ENCODE peak calls at places on chromosomes 2 and 18, in eight cellular contexts. X is naive B cell; T is foreskin melanocyte; I is upper lobe of right lung; R is nephron progenitor cell; L is HT1080; A is stimulated activated naive CD8-positive, alpha-beta T cell treated with anti-CD3 and anti-CD28 coated beads, Interleukin-15, amount 100 ng/mL, for 72 hours; V is smooth muscle cell of the brain vasculature. G is an unnamed sample.

GRCh38 chr18:48743046-48743445 is 204.2 kb downstream of the CTIF start:
- DNase-seq in L (no peak), R (no peak), X (no peak), I (peak), A (no peak), V (no peak), T (peak), G (no peak)

GRCh38 chr2:43469094-43469493 is 126.7 kb downstream of the THADA start:
- DNase-seq in L (no peak), T (no peak), A (no peak), X (no peak), V (no peak), R (no peak), I (no peak), G (no peak)

GRCh38 chr2:226387499-226387942 is 412.1 kb downstream of the IRS1 start:
- DNase-seq in T (no peak), X (no peak), L (no peak), R (no peak), V (no peak), I (no peak), A (no peak), G (no peak)

GRCh38 chr2:180222642-180223041 is 215.5 kb upstream of the CWC22 start:
- DNase-seq in I (no peak), X (no peak), A (no peak), L (no peak), R (no peak), V (no peak), T (no peak), G (no peak)

GRCh38 chr18:35289293-35290069 is 548 bp downstream of the ZSCAN30 start:
- DNase-seq in T (no peak), V (no peak), R (peak), A (no peak), L (no peak), X (no peak), I (peak), G (no peak)

GRCh38 chr18:36094431-36094830 is 27.1 kb upstream of the RPRD1A start:
- DNase-seq in A (no peak), I (no peak), T (no peak), V (no peak), L (no peak), R (no peak), X (no peak), G (no peak)

GRCh38 chr2:101340141-101340541 is 31.6 kb upstream of the RNF149 start:
- DNase-seq in R (no peak), V (no peak), T (no peak), I (no peak), L (no peak), X (no peak), A (no peak), G (peak)

GRCh38 chr2:32427672-32428622 is 71.1 kb downstream of the BIRC6 start:
- DNase-seq in R (no peak), A (no peak), V (no peak), I (no peak), X (no peak), T (no peak), L (no peak), G (no peak)

GRCh38 chr2:20623241-20623640 is 27.7 kb downstream of the HS1BP3 start:
- DNase-seq in A (no peak), V (no peak), X (no peak), I (peak), T (no peak), L (no peak), R (no peak), G (no peak)

GRCh38 chr2:237374284-237375060 is 39.5 kb downstream of the COL6A3 start:
- DNase-seq in V (no peak), T (no peak), I (no peak), X (no peak), A (no peak), L (no peak), R (no peak), G (no peak)

GRCh38 chr18:80086281-80086680 is 22.8 kb upstream of the ADNP2 start:
- DNase-seq in V (no peak), A (no peak), X (no peak), L (no peak), R (no peak), T (no peak), I (no peak), G (no peak)

GRCh38 chr18:59056706-59057492 is 82.8 kb upstream of the SEC11C start:
- DNase-seq in V (peak), T (peak), R (peak), A (peak), X (peak), L (peak), I (peak), G (no peak)

GRCh38 chr18:48929951-48930713 is 20.6 kb downstream of the SMAD7 start:
- DNase-seq in V (no peak), X (no peak), T (peak), L (no peak), R (peak), I (peak), A (no peak), G (no peak)

GRCh38 chr2:60840880-60841279 is 40.5 kb upstream of the REL start:
- DNase-seq in T (no peak), I (no peak), X (peak), L (no peak), R (no peak), V (no peak), A (no peak), G (no peak)

GRCh38 chr18:58045265-58046086 is 1.4 kb downstream of the NEDD4L start:
- DNase-seq in X (peak), L (peak), I (peak), V (no peak), A (peak), R (peak), T (no peak), G (no peak)

GRCh38 chr18:12652861-12653401 is 5.0 kb downstream of the SPIRE1 start:
- DNase-seq in L (peak), T (no peak), A (peak), V (no peak), I (no peak), R (no peak), X (no peak), G (no peak)

GRCh38 chr18:67513285-67513684 is 3.2 kb downstream of the DSEL start:
- DNase-seq in V (no peak), I (no peak), L (peak), A (no peak), T (no peak), X (peak), R (no peak), G (no peak)

GRCh38 chr2:171741189-171741588 is 53.9 kb downstream of the DYNC1I2 start:
- DNase-seq in T (no peak), A (no peak), I (no peak), V (no peak), X (peak), L (peak), R (no peak), G (no peak)

GRCh38 chr2:110743600-110743999 is 11.2 kb downstream of the ACOXL start:
- DNase-seq in X (no peak), I (no peak), T (no peak), R (no peak), L (no peak), V (no peak), A (no peak), G (no peak)

GRCh38 chr2:7929276-7929675 is 752.6 kb upstream of the ID2 start:
- DNase-seq in R (no peak), X (no peak), I (no peak), A (no peak), L (no peak), T (no peak), V (no peak), G (no peak)

GRCh38 chr2:167579826-167580225 is 667.6 kb downstream of the STK39 start:
- DNase-seq in R (no peak), X (no peak), L (no peak), T (no peak), A (no peak), I (no peak), V (no peak), G (no peak)

GRCh38 chr2:11799826-11800225 is 53.4 kb downstream of the LPIN1 start:
- DNase-seq in V (no peak), A (no peak), X (no peak), I (no peak), T (no peak), L (no peak), R (no peak), G (no peak)

GRCh38 chr2:112623913-112624777 is 21.6 kb upstream of the SLC20A1 start:
- DNase-seq in X (no peak), R (no peak), A (peak), V (no peak), L (peak), T (no peak), I (peak), G (no peak)

GRCh38 chr18:12606592-12607315 is 51.2 kb downstream of the SPIRE1 start:
- DNase-seq in I (no peak), T (peak), X (no peak), R (no peak), V (no peak), L (peak), A (no peak), G (peak)

GRCh38 chr2:40371525-40372277 is 80.2 kb downstream of the SLC8A1 start:
- DNase-seq in T (peak), L (peak), A (no peak), X (no peak), I (no peak), V (peak), R (peak), G (no peak)

GRCh38 chr2:1685957-1686783 is 58.1 kb downstream of the PXDN start:
- DNase-seq in I (peak), V (no peak), L (no peak), X (no peak), T (no peak), R (no peak), A (no peak), G (no peak)

GRCh38 chr2:80501874-80502624 is 197.5 kb upstream of the LRRTM1 start:
- DNase-seq in I (no peak), A (no peak), L (no peak), T (no peak), X (no peak), V (no peak), R (no peak), G (no peak)

GRCh38 chr2:23019476-23019875 is 365.5 kb upstream of the KLHL29 start:
- DNase-seq in R (no peak), V (no peak), L (no peak), A (no peak), T (peak), X (no peak), I (no peak), G (no peak)

GRCh38 chr2:112995346-112995920 is 9.8 kb upstream of the IL36A start:
- DNase-seq in X (no peak), T (no peak), V (no peak), R (no peak), L (no peak), A (no peak), I (no peak), G (no peak)

GRCh38 chr2:190698895-190699294 is 50.0 kb downstream of the NAB1 start:
- DNase-seq in R (no peak), V (no peak), T (no peak), X (no peak), A (no peak), L (no peak), I (no peak), G (no peak)

GRCh38 chr2:157849591-157849990 is 26.5 kb downstream of the ACVR1 start:
- DNase-seq in T (no peak), I (no peak), L (no peak), V (no peak), R (no peak), A (no peak), X (no peak), G (no peak)

GRCh38 chr2:109435866-109436634 is 177.7 kb downstream of the SEPTIN10 start:
- DNase-seq in X (no peak), T (peak), A (no peak), R (no peak), L (no peak), V (peak), I (peak), G (no peak)

GRCh38 chr2:239056611-239057010 is 208.7 kb downstream of the TWIST2 start:
- DNase-seq in I (no peak), R (no peak), L (peak), T (no peak), A (no peak), V (no peak), X (no peak), G (no peak)

GRCh38 chr2:160328748-160329147 is 128.7 kb upstream of the ITGB6 start:
- DNase-seq in I (no peak), X (no peak), A (no peak), T (no peak), V (no peak), L (no peak), R (no peak), G (no peak)

GRCh38 chr2:215060851-215061541 is 77.4 kb downstream of the ABCA12 start:
- DNase-seq in R (no peak), I (no peak), L (no peak), T (no peak), X (no peak), V (no peak), A (no peak), G (no peak)

GRCh38 chr18:62717059-62717849 is 1.9 kb downstream of the PHLPP1 start:
- DNase-seq in R (peak), X (peak), L (peak), I (no peak), A (peak), T (peak), V (no peak), G (peak)

GRCh38 chr18:24043403-24043802 is 28.8 kb downstream of the TTC39C start:
- DNase-seq in L (no peak), X (no peak), R (no peak), A (no peak), T (no peak), V (no peak), I (no peak), G (no peak)

GRCh38 chr2:101518470-101519172 is 43.7 kb upstream of the RFX8 start:
- DNase-seq in A (no peak), R (peak), L (peak), X (no peak), T (no peak), V (no peak), I (no peak), G (no peak)

G was measured in KG1.